ENCODE peak calls at places on chromosome 10, in seven cellular contexts. X is H54, B is suprapubic skin, W is NB4, S is heart left ventricle, I is IMR-90, G is tibial nerve. V is an unnamed sample.

GRCh38 chr10:3141361-3142005 is 31.1 kb downstream of the PITRM1 start:
- DNase-seq in S (no peak), W (no peak), I (peak), X (no peak), B (no peak), G (no peak), V (no peak)

GRCh38 chr10:75955953-75956352 is 524.5 kb downstream of the LRMDA start:
- DNase-seq in X (no peak), W (peak), G (no peak), S (no peak), B (no peak), I (no peak), V (no peak)

GRCh38 chr10:91210014-91210413 is 10.4 kb upstream of the PCGF5 start:
- DNase-seq in S (no peak), G (no peak), X (no peak), W (no peak), B (no peak), I (no peak), V (no peak)

GRCh38 chr10:56496087-56496486 is 135.0 kb upstream of the ZWINT start:
- DNase-seq in S (no peak), W (no peak), I (no peak), X (no peak), B (no peak), G (no peak), V (no peak)

GRCh38 chr10:90289037-90289436 is 568.8 kb downstream of the HTR7 start:
- DNase-seq in S (no peak), G (no peak), W (no peak), B (no peak), I (peak), X (no peak), V (no peak)

GRCh38 chr10:125011171-125011925 is 69.4 kb downstream of the ZRANB1 start:
- DNase-seq in X (no peak), I (no peak), S (no peak), W (no peak), B (no peak), G (no peak), V (no peak)

GRCh38 chr10:131547129-131547799 is 235.7 kb upstream of the TCERG1L start:
- DNase-seq in S (no peak), G (no peak), W (no peak), I (no peak), X (no peak), B (no peak), V (no peak)

GRCh38 chr10:131078131-131078881 is 233.2 kb downstream of the TCERG1L start:
- DNase-seq in I (no peak), W (no peak), S (no peak), B (no peak), X (no peak), G (no peak), V (no peak)

GRCh38 chr10:64574371-64574770 is 1053.2 kb downstream of the REEP3 start:
- DNase-seq in W (no peak), B (no peak), G (no peak), I (no peak), S (peak), X (no peak), V (no peak)

GRCh38 chr10:76329891-76330575 is 898.6 kb downstream of the LRMDA start:
- DNase-seq in G (no peak), S (no peak), B (no peak), W (no peak), X (peak), I (peak), V (no peak)

GRCh38 chr10:33453081-33453850 is 118.8 kb upstream of the NRP1 start:
- DNase-seq in I (peak), W (no peak), X (peak), B (no peak), G (no peak), S (no peak), V (no peak)

GRCh38 chr10:97916586-97916985 is 66.9 kb downstream of the GOLGA7B start:
- DNase-seq in B (no peak), W (peak), S (peak), I (no peak), X (no peak), G (peak), V (no peak)

GRCh38 chr10:103661198-103661950 is 167.9 kb downstream of the NEURL1 start:
- DNase-seq in B (peak), W (peak), I (peak), X (no peak), G (peak), S (peak), V (peak)
- TF ChIP-seq POLR2A in B (no peak), W (no peak), I (peak), X (no peak), G (peak), S (peak), V (no peak)

DNA sequence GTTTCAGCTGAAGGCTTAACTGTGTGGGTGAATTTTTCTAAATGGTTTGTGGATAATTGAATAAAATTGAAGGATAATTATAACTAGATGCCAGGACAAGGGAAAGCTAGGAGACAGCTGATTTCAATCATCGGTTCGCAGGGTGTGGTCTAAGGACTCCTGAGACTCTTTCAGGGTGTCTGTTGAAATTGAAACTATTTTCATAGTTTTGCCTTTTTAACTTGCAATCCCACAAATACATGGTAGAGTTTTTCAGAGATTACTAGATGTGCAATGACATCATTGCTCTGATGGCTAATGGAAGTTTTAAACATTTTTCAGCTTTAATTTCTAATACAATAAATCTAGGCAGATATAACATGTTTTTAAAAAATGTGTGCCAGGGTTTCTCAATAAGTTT is 18.5 kb downstream of the TRUB1 start:
- DNase-seq in I (no peak), W (no peak), G (no peak), B (no peak), X (no peak), S (no peak), V (no peak)
- TF ChIP-seq POLR2A in I (no peak), W (no peak), G (no peak), B (no peak), X (no peak), S (no peak), V (no peak)

GRCh38 chr10:73857446-73857845 is 16.9 kb downstream of the CAMK2G start:
- DNase-seq in S (no peak), X (peak), B (no peak), I (no peak), W (no peak), G (no peak), V (no peak)
- TF ChIP-seq POLR2A in S (no peak), X (no peak), B (no peak), I (no peak), W (no peak), G (no peak), V (no peak)

GRCh38 chr10:74373059-74373458 is 222.0 kb downstream of the ADK start:
- DNase-seq in B (no peak), G (no peak), S (no peak), I (peak), X (no peak), W (no peak), V (no peak)
- TF ChIP-seq POLR2A in B (no peak), G (no peak), S (no peak), I (no peak), X (no peak), W (no peak), V (no peak)